ENCODE peak calls at places on chromosomes 5 and 9, in seven cellular contexts. I, D, Y, P, G, E and R are unnamed samples.

GRCh38 chr9:2015581-2016410 is 649 bp downstream of the SMARCA2 start:
- DNase-seq in Y (peak; percentile 34), P (peak; percentile 77), E (peak; percentile 54), D (peak; percentile 19), G (peak; percentile 72), I (peak; percentile 40), R (peak; percentile 29)

GRCh38 chr5:53288511-53288910 is 179.0 kb upstream of the MOCS2 start:
- DNase-seq in I (no peak), E (no peak), D (no peak), Y (no peak), P (no peak), G (no peak), R (no peak)

GRCh38 chr5:38551020-38552017 is 5.1 kb downstream of the LIFR start:
- DNase-seq in P (peak; percentile 60), I (no peak), G (peak; percentile 60), E (peak; percentile 14), Y (no peak), D (peak; percentile 36), R (no peak)

GRCh38 chr9:99076483-99077171 is 28.3 kb upstream of the TGFBR1 start:
- DNase-seq in Y (no peak), E (no peak), I (peak; percentile 19), G (peak; percentile 24), D (no peak), P (no peak), R (no peak)

GRCh38 chr9:14215614-14216013 is 98.3 kb downstream of the NFIB start:
- DNase-seq in D (no peak), G (no peak), P (no peak), E (no peak), Y (no peak), I (no peak), R (no peak)

GRCh38 chr9:76109953-76110352 is 219.5 kb downstream of the PCSK5 start:
- DNase-seq in E (no peak), G (peak; percentile 16), P (peak; percentile 50), I (no peak), D (no peak), Y (no peak), R (no peak)

GRCh38 chr9:120109242-120109641 is 470.7 kb downstream of the CDK5RAP2 start:
- DNase-seq in D (peak; percentile 74), E (peak; percentile 2), P (peak; percentile 12), I (no peak), G (no peak), Y (no peak), R (no peak)

GRCh38 chr9:3261484-3261883 is 264.3 kb downstream of the RFX3 start:
- DNase-seq in G (no peak), D (no peak), P (no peak), Y (no peak), E (no peak), I (no peak), R (no peak)

GRCh38 chr5:31944683-31945445 is 229.3 kb downstream of the GOLPH3 start:
- DNase-seq in D (peak; percentile 17), Y (no peak), P (no peak), E (no peak), I (no peak), G (no peak), R (no peak)

GRCh38 chr9:81213456-81213855 is 475.9 kb downstream of the TLE1 start:
- DNase-seq in P (no peak), D (no peak), I (no peak), G (no peak), Y (no peak), E (no peak), R (no peak)

GRCh38 chr9:135804588-135805421 is 102.5 kb downstream of the CAMSAP1 start:
- DNase-seq in I (no peak), Y (no peak), P (peak; percentile 39), G (no peak), E (peak; percentile 4), D (no peak), R (no peak)

GRCh38 chr5:73705364-73705763 is 79.4 kb downstream of the ARHGEF28 start:
- DNase-seq in I (no peak), E (no peak), P (no peak), Y (no peak), G (no peak), D (no peak), R (no peak)